ENCODE peak calls at places on chromosomes 16 and 17, in eight cellular contexts. Y is heart left ventricle, Z is sigmoid colon, C is AG04450, X is heart right ventricle, L is breast epithelium, G is H1, A is fibroblast of lung. R is an unnamed sample.

GRCh38 chr17:32993977-32994376 is 2.3 kb downstream of the SPACA3 start:
- DNase-seq in Y (no peak), Z (no peak), C (no peak), X (no peak), L (no peak), G (no peak), A (no peak), R (peak; percentile 11)

GRCh38 chr16:65070831-65071230 is 51.0 kb downstream of the CDH11 start:
- DNase-seq in Y (peak; percentile 87), Z (peak; percentile 80), C (peak; percentile 90), X (peak; percentile 21), L (peak; percentile 38), G (no peak), A (peak; percentile 98), R (peak; percentile 80)

GRCh38 chr16:81841709-81842108 is 62.6 kb downstream of the PLCG2 start:
- DNase-seq in Y (no peak), Z (no peak), C (no peak), X (no peak), L (no peak), G (no peak), A (no peak), R (no peak)

GRCh38 chr17:68238894-68239293 is 8.9 kb upstream of the AMZ2 start:
- DNase-seq in Y (no peak), Z (no peak), C (no peak), X (no peak), L (no peak), G (no peak), A (no peak), R (no peak)

GRCh38 chr16:5575846-5576245 is 478.3 kb upstream of the EEF2KMT start:
- DNase-seq in Y (no peak), Z (no peak), C (no peak), X (no peak), L (no peak), G (no peak), A (no peak), R (no peak)

GRCh38 chr17:80195671-80196529 is 24.2 kb downstream of the SGSH start:
- DNase-seq in Y (no peak), Z (no peak), C (no peak), X (no peak), L (no peak), G (peak; percentile 90), A (no peak), R (no peak)

GRCh38 chr17:74877592-74878543 is 5.1 kb upstream of the FDXR start:
- DNase-seq in Y (no peak), Z (no peak), C (no peak), X (no peak), L (no peak), G (no peak), A (no peak), R (no peak)

GRCh38 chr16:80583466-80583865 is 42.7 kb downstream of the DYNLRB2 start:
- DNase-seq in Y (no peak), Z (no peak), C (no peak), X (no peak), L (no peak), G (no peak), A (peak; percentile 90), R (no peak)

GRCh38 chr16:64459402-64459801 is 662.5 kb downstream of the CDH11 start:
- DNase-seq in Y (no peak), Z (no peak), C (no peak), X (no peak), L (no peak), G (no peak), A (peak; percentile 64), R (no peak)

GRCh38 chr17:49031965-49032928 is 35.1 kb downstream of the IGF2BP1 start:
- DNase-seq in Y (no peak), Z (no peak), C (peak; percentile 60), X (no peak), L (no peak), G (peak; percentile 60), A (peak; percentile 65), R (no peak)

GRCh38 chr17:70128727-70129238 is 40.5 kb upstream of the KCNJ2 start:
- DNase-seq in Y (no peak), Z (no peak), C (no peak), X (no peak), L (no peak), G (no peak), A (no peak), R (no peak)

GRCh38 chr17:65260626-65261025 is 123.5 kb downstream of the RGS9 start:
- DNase-seq in Y (no peak), Z (no peak), C (no peak), X (no peak), L (no peak), G (no peak), A (no peak), R (no peak)

GRCh38 chr16:79864781-79865391 is 264.3 kb upstream of the MAF start:
- DNase-seq in Y (no peak), Z (no peak), C (no peak), X (no peak), L (no peak), G (no peak), A (no peak), R (no peak)

GRCh38 chr17:3917391-3917931 is 1.2 kb upstream of the P2RX1 start:
- DNase-seq in Y (peak; percentile 85), Z (no peak), C (no peak), X (peak; percentile 82), L (no peak), G (no peak), A (peak; percentile 45), R (no peak)

GRCh38 chr17:17206149-17206912 is at the start of gene PLD6:
- DNase-seq in Y (peak; percentile 80), Z (peak; percentile 94), C (no peak), X (peak; percentile 83), L (peak; percentile 80), G (no peak), A (peak; percentile 52), R (no peak)

GRCh38 chr16:12801511-12802042 is 2.1 kb downstream of the CPPED1 start:
- DNase-seq in Y (peak; percentile 36), Z (no peak), C (no peak), X (no peak), L (peak; percentile 29), G (no peak), A (peak; percentile 69), R (no peak)

GRCh38 chr16:71441348-71441781 is 489 bp downstream of the TLE7 start:
- DNase-seq in Y (no peak), Z (no peak), C (no peak), X (no peak), L (no peak), G (peak; percentile 95), A (no peak), R (no peak)

GRCh38 chr16:86347916-86348555 is 162.3 kb upstream of the FOXF1 start:
- DNase-seq in Y (no peak), Z (no peak), C (no peak), X (no peak), L (no peak), G (no peak), A (no peak), R (no peak)
- H3K27me3 ChIP-seq in Y (peaks cover 7% of the 10 kb centered on the region), Z (no peaks in the 10 kb centered on the region), C (no peaks in the 10 kb centered on the region), X (peaks cover 87% of the 10 kb centered on the region), L (peaks cover 2% of the 10 kb centered on the region), G (peaks cover 3% of the 10 kb centered on the region), A (no peaks in the 10 kb centered on the region), R (peaks cover 67% of the 10 kb centered on the region)

GRCh38 chr17:57032343-57032742 is 52.7 kb upstream of the AKAP1 start:
- DNase-seq in Y (peak; percentile 58), Z (peak; percentile 93), C (no peak), X (peak; percentile 26), L (peak; percentile 72), G (no peak), A (no peak), R (no peak)
- H3K27ac ChIP-seq in Y (peak overlapping the region; percentile 90), Z (peak overlapping the region; percentile 86), C (no peak overlapping the region), X (peak overlapping the region; percentile 64), L (peak overlapping the region; percentile 81), G (no peak overlapping the region), A (no peak overlapping the region), R (peak overlapping the region; percentile 22)

DNA sequence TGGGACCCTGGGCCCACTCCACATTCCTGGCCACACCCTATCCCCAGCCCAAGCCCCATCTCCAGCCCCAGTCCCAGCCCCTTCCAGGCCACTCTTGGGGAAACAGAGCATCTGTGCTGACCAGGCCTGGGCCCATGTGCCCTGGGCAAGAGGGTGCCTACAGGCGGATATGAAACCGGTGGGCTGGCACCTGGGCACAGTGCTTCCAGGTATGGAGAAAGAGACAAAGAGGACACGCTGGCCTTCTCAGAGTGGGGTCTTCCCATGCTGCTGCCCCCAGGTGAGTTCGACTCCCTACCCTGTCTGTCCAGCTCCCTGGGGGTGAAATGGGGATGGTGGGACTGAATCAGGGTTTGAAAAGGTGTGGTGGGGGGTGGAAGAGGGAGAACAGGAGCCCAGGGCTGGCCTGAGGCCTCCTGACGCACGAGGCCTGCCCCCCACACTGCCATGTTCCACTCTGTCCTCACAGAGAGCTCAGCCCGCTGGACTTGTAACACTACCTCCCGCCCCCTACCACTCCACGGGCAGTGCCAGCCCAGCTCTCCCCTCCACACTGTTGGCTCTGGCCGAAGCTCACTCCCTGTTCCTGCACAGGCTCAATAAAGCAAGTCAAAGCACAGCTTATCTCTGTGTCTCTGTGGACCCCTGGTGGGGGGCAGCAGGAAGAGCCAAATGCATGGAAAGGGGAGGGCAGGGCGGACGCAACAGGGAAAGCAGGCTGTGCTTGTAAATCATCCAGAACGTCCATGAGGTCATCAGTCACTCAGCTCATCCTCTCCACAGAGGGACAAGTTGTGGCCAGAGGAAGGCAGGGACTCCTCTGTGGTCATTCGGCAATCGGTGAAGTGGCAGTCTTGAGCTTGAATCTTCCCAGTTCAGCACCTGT is 71.1 kb upstream of the TMEM97 start:
- DNase-seq in Y (no peak), Z (no peak), C (no peak), X (no peak), L (no peak), G (no peak), A (no peak), R (no peak)
- TF ChIP-seq CTCF in Y (no peak), Z (no peak), C (peak; percentile 20), X (no peak), L (no peak), G (peak; percentile 25), A (no peak), R (no peak)

GRCh38 chr16:84375773-84376172 is 7.4 kb downstream of the ATP2C2 start:
- DNase-seq in Y (no peak), Z (no peak), C (no peak), X (no peak), L (no peak), G (no peak), A (no peak), R (no peak)
- H3K27me3 ChIP-seq in Y (no peaks in the 10 kb centered on the region), Z (no peaks in the 10 kb centered on the region), C (peaks cover 42% of the 10 kb centered on the region), X (peaks cover 29% of the 10 kb centered on the region), L (no peaks in the 10 kb centered on the region), G (no peaks in the 10 kb centered on the region), A (peaks cover 12% of the 10 kb centered on the region), R (no peaks in the 10 kb centered on the region)

GRCh38 chr16:56048425-56049100 is 142.7 kb upstream of the GNAO1 start:
- DNase-seq in Y (no peak), Z (no peak), C (no peak), X (no peak), L (no peak), G (no peak), A (no peak), R (no peak)
- H3K27ac ChIP-seq in Y (no peak overlapping the region), Z (no peak overlapping the region), C (no peak overlapping the region), X (no peak overlapping the region), L (no peak overlapping the region), G (no peak overlapping the region), A (no peak overlapping the region), R (no peak overlapping the region)

GRCh38 chr16:16143038-16143763 is 80.1 kb downstream of the ABCC6 start:
- DNase-seq in Y (no peak), Z (no peak), C (no peak), X (no peak), L (no peak), G (peak; percentile 71), A (no peak), R (no peak)
- TF ChIP-seq CTCF in Y (peak; percentile 24), Z (peak; percentile 14), C (peak; percentile 32), X (no peak), L (no peak), G (peak; percentile 62), A (peak; percentile 32), R (no peak)

GRCh38 chr17:81404557-81405165 is 9.4 kb downstream of the BAHCC1 start:
- DNase-seq in Y (no peak), Z (no peak), C (no peak), X (no peak), L (no peak), G (no peak), A (no peak), R (no peak)
- H3K27me3 ChIP-seq in Y (no peaks in the 10 kb centered on the region), Z (no peaks in the 10 kb centered on the region), C (no peaks in the 10 kb centered on the region), X (no peaks in the 10 kb centered on the region), L (no peaks in the 10 kb centered on the region), G (peaks cover 38% of the 10 kb centered on the region), A (no peaks in the 10 kb centered on the region), R (no peaks in the 10 kb centered on the region)